ENCODE peak calls at places on chromosomes 4 and X, in seven cellular contexts. E, H, Z, Q, F, L and G are unnamed samples.

GRCh38 chrX:103628386-103629290 is at the start of gene TCEAL1:
- DNase-seq in E (no peak), H (peak; percentile 84), Z (peak; percentile 88), Q (peak; percentile 45), F (peak; percentile 60), L (peak; percentile 12), G (peak; percentile 40)

GRCh38 chrX:71082253-71082652 is 13.4 kb upstream of the FOXO4 start:
- DNase-seq in E (no peak), H (no peak), Z (no peak), Q (no peak), F (no peak), L (no peak), G (no peak)

GRCh38 chr4:168722391-168722790 is 225.5 kb downstream of the PALLD start:
- DNase-seq in E (no peak), H (no peak), Z (no peak), Q (no peak), F (no peak), L (no peak), G (no peak)

GRCh38 chr4:185254434-185254833 is 45.0 kb downstream of the SNX25 start:
- DNase-seq in E (no peak), H (no peak), Z (no peak), Q (no peak), F (no peak), L (peak; percentile 72), G (peak; percentile 90)

GRCh38 chrX:148133099-148133725 is 152.1 kb downstream of the FMR1NB start:
- DNase-seq in E (no peak), H (no peak), Z (no peak), Q (peak; percentile 0), F (no peak), L (no peak), G (peak; percentile 5)

GRCh38 chrX:4560192-4560591 is 846.7 kb upstream of the PRKX start:
- DNase-seq in E (no peak), H (no peak), Z (no peak), Q (no peak), F (no peak), L (no peak), G (no peak)

GRCh38 chr4:153529646-153530045 is 63.5 kb downstream of the TMEM131L start:
- DNase-seq in E (no peak), H (no peak), Z (no peak), Q (peak; percentile 80), F (no peak), L (no peak), G (peak; percentile 47)

GRCh38 chr4:119825696-119826095 is 197.1 kb upstream of the PDE5A start:
- DNase-seq in E (no peak), H (no peak), Z (no peak), Q (no peak), F (no peak), L (peak; percentile 28), G (no peak)

GRCh38 chrX:129701624-129702069 is 37.1 kb upstream of the XPNPEP2 start:
- DNase-seq in E (no peak), H (no peak), Z (peak; percentile 54), Q (peak; percentile 81), F (peak; percentile 78), L (peak; percentile 6), G (peak; percentile 64)

GRCh38 chrX:134537179-134537945 is 77.4 kb downstream of the HPRT1 start:
- DNase-seq in E (no peak), H (no peak), Z (peak; percentile 83), Q (peak; percentile 63), F (no peak), L (peak; percentile 66), G (peak; percentile 82)

GRCh38 chr4:31518796-31519250 is 798.7 kb downstream of the PCDH7 start:
- DNase-seq in E (no peak), H (no peak), Z (no peak), Q (peak; percentile 81), F (no peak), L (peak; percentile 20), G (peak; percentile 15)

GRCh38 chr4:110211007-110211769 is 12.8 kb upstream of the ELOVL6 start:
- DNase-seq in E (no peak), H (no peak), Z (peak; percentile 72), Q (peak; percentile 74), F (peak; percentile 41), L (no peak), G (peak; percentile 73)

GRCh38 chr4:149708513-149709175 is 107.0 kb downstream of the IQCM start:
- DNase-seq in E (peak; percentile 19), H (no peak), Z (no peak), Q (peak; percentile 11), F (no peak), L (no peak), G (no peak)

GRCh38 chr4:6180841-6181631 is 19.3 kb downstream of the JAKMIP1 start:
- DNase-seq in E (no peak), H (no peak), Z (no peak), Q (no peak), F (no peak), L (no peak), G (no peak)

GRCh38 chrX:1502853-1503252 is 34.1 kb downstream of the P2RY8 start:
- DNase-seq in E (no peak), H (no peak), Z (no peak), Q (no peak), F (no peak), L (no peak), G (no peak)

GRCh38 chr4:3375688-3376087 is 66.1 kb upstream of the HGFAC start:
- DNase-seq in E (peak; percentile 39), H (no peak), Z (no peak), Q (peak; percentile 58), F (no peak), L (peak; percentile 87), G (peak; percentile 91)

GRCh38 chr4:88981993-88982392 is 75.0 kb downstream of the FAM13A start:
- DNase-seq in E (no peak), H (no peak), Z (no peak), Q (no peak), F (no peak), L (no peak), G (no peak)

GRCh38 chr4:181823645-181824044 is 419.6 kb upstream of the TENM3 start:
- DNase-seq in E (no peak), H (no peak), Z (no peak), Q (no peak), F (no peak), L (no peak), G (no peak)

GRCh38 chr4:158130204-158130603 is 42.6 kb downstream of the GASK1B start:
- DNase-seq in E (no peak), H (no peak), Z (no peak), Q (no peak), F (no peak), L (no peak), G (no peak)

GRCh38 chr4:41204400-41204978 is 9.9 kb downstream of the APBB2 start:
- DNase-seq in E (no peak), H (peak; percentile 74), Z (no peak), Q (peak; percentile 57), F (no peak), L (peak; percentile 80), G (peak; percentile 77)

GRCh38 chr4:178329226-178329872 is 887.1 kb upstream of the AGA start:
- DNase-seq in E (no peak), H (no peak), Z (no peak), Q (peak; percentile 6), F (no peak), L (no peak), G (no peak)

GRCh38 chr4:78058591-78059523 is 1.7 kb downstream of the FRAS1 start:
- DNase-seq in E (peak; percentile 12), H (peak; percentile 46), Z (peak; percentile 59), Q (peak; percentile 17), F (peak; percentile 22), L (peak; percentile 9), G (peak; percentile 22)

GRCh38 chr4:82044141-82044993 is 329.4 kb downstream of the HNRNPD start:
- DNase-seq in E (no peak), H (peak; percentile 48), Z (peak; percentile 66), Q (peak; percentile 41), F (peak; percentile 14), L (peak; percentile 19), G (peak; percentile 35)

GRCh38 chr4:158068063-158068462 is 104.8 kb downstream of the GASK1B start:
- DNase-seq in E (no peak), H (no peak), Z (no peak), Q (no peak), F (no peak), L (no peak), G (peak; percentile 62)

GRCh38 chrX:18714910-18715309 is 7.5 kb downstream of the PPEF1 start:
- DNase-seq in E (no peak), H (no peak), Z (no peak), Q (no peak), F (no peak), L (no peak), G (no peak)

DNA sequence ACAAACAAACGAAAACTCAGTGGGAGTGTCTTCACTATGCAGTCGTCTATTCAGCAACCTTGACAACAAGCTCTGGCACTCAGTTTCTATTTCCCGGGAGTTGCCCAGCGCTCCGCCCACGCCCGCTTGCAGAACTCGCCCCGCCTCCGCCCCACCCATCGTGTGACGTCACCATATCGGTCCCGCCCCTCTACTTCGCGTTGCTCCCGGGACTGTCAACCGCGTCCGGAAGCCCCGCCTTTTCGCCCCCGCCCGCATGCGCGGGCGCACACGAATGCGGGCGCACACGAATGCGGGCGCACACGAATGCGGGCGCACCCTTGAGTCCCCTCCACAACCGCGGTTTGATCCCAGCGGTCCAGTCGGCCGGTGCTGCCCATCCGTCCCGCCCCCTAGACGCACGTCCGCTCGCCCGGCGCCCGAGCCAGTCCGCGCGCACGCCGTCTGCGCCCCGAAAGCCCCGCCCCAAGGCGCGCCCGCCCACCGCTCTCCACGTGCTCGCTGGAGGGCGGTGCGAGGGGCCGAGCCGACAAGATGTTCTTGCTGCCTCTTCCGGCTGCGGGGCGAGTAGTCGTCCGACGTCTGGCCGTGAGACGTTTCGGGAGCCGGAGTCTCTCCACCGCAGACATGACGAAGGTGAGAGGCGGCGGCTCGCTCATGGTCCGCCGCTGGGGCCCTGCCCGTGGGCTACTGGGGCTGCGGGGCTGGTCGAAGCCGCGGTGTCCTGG is at the start of gene LAP3:
- DNase-seq in E (peak; percentile 90), H (peak; percentile 99), Z (peak; percentile 99), Q (peak; percentile 95), F (peak; percentile 100), L (peak; percentile 96), G (peak; percentile 97)
- TF ChIP-seq CTCF in E (no peak), H (peak; percentile 20), Z (no peak), Q (no peak), F (peak; percentile 44), L (no peak), G (no peak)

GRCh38 chr4:147550626-147551250 is 66.5 kb upstream of the TMEM184C start:
- DNase-seq in E (no peak), H (no peak), Z (no peak), Q (peak; percentile 88), F (no peak), L (peak; percentile 76), G (peak; percentile 86)
- H3K4me3 ChIP-seq in E (no peak overlapping the region), H (no peak overlapping the region), Z (no peak overlapping the region), Q (peak overlapping the region; percentile 30), F (no peak overlapping the region), L (no peak overlapping the region), G (no peak overlapping the region)

GRCh38 chrX:48854898-48855297 is 19.5 kb upstream of the PCSK1N start:
- DNase-seq in E (no peak), H (no peak), Z (no peak), Q (no peak), F (no peak), L (no peak), G (peak; percentile 3)
- TF ChIP-seq CTCF in E (no peak), H (no peak), Z (no peak), Q (peak; percentile 20), F (no peak), L (peak; percentile 56), G (peak; percentile 46)

DNA sequence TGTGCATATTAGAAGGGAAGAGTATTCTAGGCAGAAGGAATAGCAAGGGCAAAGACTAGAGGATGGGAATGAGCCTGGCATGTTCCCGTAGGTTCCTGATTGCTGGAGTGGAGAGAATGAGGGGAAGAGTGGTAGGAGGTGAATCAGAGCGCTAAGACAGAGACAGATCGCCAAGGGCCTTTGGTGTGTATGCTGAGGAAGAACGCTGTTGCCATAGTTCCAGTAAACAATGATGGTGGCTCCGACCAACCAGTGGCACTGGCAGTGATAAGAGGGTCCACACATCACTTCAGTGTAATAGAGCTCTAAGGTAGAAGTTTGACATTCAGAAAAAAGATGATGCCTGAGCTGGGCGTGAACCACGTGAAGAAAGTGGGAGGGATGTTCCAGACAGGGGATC is 966 bp downstream of the TBC1D25 start:
- DNase-seq in E (no peak), H (no peak), Z (no peak), Q (no peak), F (no peak), L (no peak), G (no peak)
- H3K4me3 ChIP-seq in E (peak overlapping the region; percentile 60), H (no peak overlapping the region), Z (peak overlapping the region; percentile 68), Q (peak overlapping the region; percentile 68), F (no peak overlapping the region), L (peak overlapping the region; percentile 72), G (peak overlapping the region; percentile 67)